ENCODE peak calls at places on chromosomes 7 and 10, in five cellular contexts. One of them, this sample, is unnamed.

GRCh38 chr7:6186578-6186977 is 85.8 kb downstream of the CYTH3 start:
- DNase-seq in brain microvascular endothelial cell: no peak
- DNase-seq in hepatocyte: no peak
- DNase-seq in BE2C: no peak
- DNase-seq in cardiac muscle cell: no peak
- DNase-seq in this sample: no peak

GRCh38 chr7:117117172-117117571 is 163.9 kb downstream of the ST7 start:
- DNase-seq in brain microvascular endothelial cell: no peak
- DNase-seq in hepatocyte: no peak
- DNase-seq in BE2C: no peak
- DNase-seq in cardiac muscle cell: no peak
- DNase-seq in this sample: no peak

GRCh38 chr10:60167056-60167455 is 222.6 kb downstream of the ANK3 start:
- DNase-seq in brain microvascular endothelial cell: no peak
- DNase-seq in hepatocyte: no peak
- DNase-seq in BE2C: no peak
- DNase-seq in cardiac muscle cell: no peak
- DNase-seq in this sample: no peak

GRCh38 chr10:109040622-109041021 is 882.7 kb downstream of the XPNPEP1 start:
- DNase-seq in brain microvascular endothelial cell: no peak
- DNase-seq in hepatocyte: no peak
- DNase-seq in BE2C: no peak
- DNase-seq in cardiac muscle cell: no peak
- DNase-seq in this sample: no peak

GRCh38 chr10:29512460-29512974 is 122.3 kb downstream of the SVIL start:
- DNase-seq in brain microvascular endothelial cell: no peak
- DNase-seq in hepatocyte: no peak
- DNase-seq in BE2C: no peak
- DNase-seq in cardiac muscle cell: no peak
- DNase-seq in this sample: no peak

GRCh38 chr7:131503639-131504038 is 52.8 kb downstream of the PODXL start:
- DNase-seq in brain microvascular endothelial cell: no peak
- DNase-seq in hepatocyte: no peak
- DNase-seq in BE2C: no peak
- DNase-seq in cardiac muscle cell: no peak
- DNase-seq in this sample: no peak

GRCh38 chr7:7119668-7120208 is 62.6 kb upstream of the C1GALT1 start:
- DNase-seq in brain microvascular endothelial cell: no peak
- DNase-seq in hepatocyte: no peak
- DNase-seq in BE2C: no peak
- DNase-seq in cardiac muscle cell: no peak
- DNase-seq in this sample: no peak

GRCh38 chr7:98217623-98218582 is 6.7 kb downstream of the BHLHA15 start:
- DNase-seq in brain microvascular endothelial cell: no peak
- DNase-seq in hepatocyte: no peak
- DNase-seq in BE2C: no peak
- DNase-seq in cardiac muscle cell: no peak
- DNase-seq in this sample: no peak

GRCh38 chr10:77328272-77328816 is 309.3 kb downstream of the KCNMA1 start:
- DNase-seq in brain microvascular endothelial cell: no peak
- DNase-seq in hepatocyte: peak; percentile 74
- DNase-seq in BE2C: no peak
- DNase-seq in cardiac muscle cell: peak; percentile 86
- DNase-seq in this sample: no peak

GRCh38 chr10:124290095-124290795 is 128.5 kb downstream of the OAT start:
- DNase-seq in brain microvascular endothelial cell: peak; percentile 65
- DNase-seq in hepatocyte: no peak
- DNase-seq in BE2C: no peak
- DNase-seq in cardiac muscle cell: no peak
- DNase-seq in this sample: peak; percentile 21

GRCh38 chr10:132148261-132149251 is 38.2 kb upstream of the DPYSL4 start:
- DNase-seq in brain microvascular endothelial cell: no peak
- DNase-seq in hepatocyte: no peak
- DNase-seq in BE2C: peak; percentile 3
- DNase-seq in cardiac muscle cell: no peak
- DNase-seq in this sample: no peak

GRCh38 chr10:72092987-72093386 is 4.6 kb upstream of the SPOCK2 start:
- DNase-seq in brain microvascular endothelial cell: no peak
- DNase-seq in hepatocyte: no peak
- DNase-seq in BE2C: no peak
- DNase-seq in cardiac muscle cell: no peak
- DNase-seq in this sample: no peak

GRCh38 chr10:97687785-97688781 is 1.0 kb upstream of the AVPI1 start:
- DNase-seq in brain microvascular endothelial cell: peak; percentile 56
- DNase-seq in hepatocyte: no peak
- DNase-seq in BE2C: no peak
- DNase-seq in cardiac muscle cell: no peak
- DNase-seq in this sample: peak; percentile 59

GRCh38 chr7:144517762-144518161 is 114.3 kb upstream of the NOBOX start:
- DNase-seq in brain microvascular endothelial cell: no peak
- DNase-seq in hepatocyte: no peak
- DNase-seq in BE2C: no peak
- DNase-seq in cardiac muscle cell: no peak
- DNase-seq in this sample: no peak

GRCh38 chr10:122282253-122282671 is 11.2 kb downstream of the BTBD16 start:
- DNase-seq in brain microvascular endothelial cell: peak; percentile 34
- DNase-seq in hepatocyte: no peak
- DNase-seq in BE2C: no peak
- DNase-seq in cardiac muscle cell: no peak
- DNase-seq in this sample: no peak

GRCh38 chr7:94303736-94304135 is 91.0 kb upstream of the COL1A2 start:
- DNase-seq in brain microvascular endothelial cell: peak; percentile 68
- DNase-seq in hepatocyte: peak; percentile 79
- DNase-seq in BE2C: no peak
- DNase-seq in cardiac muscle cell: peak; percentile 23
- DNase-seq in this sample: peak; percentile 34

GRCh38 chr10:118832242-118832651 is 77.5 kb upstream of the CACUL1 start:
- DNase-seq in brain microvascular endothelial cell: no peak
- DNase-seq in hepatocyte: no peak
- DNase-seq in BE2C: peak; percentile 87
- DNase-seq in cardiac muscle cell: no peak
- DNase-seq in this sample: no peak

GRCh38 chr7:41272664-41273063 is 430.2 kb downstream of the INHBA start:
- DNase-seq in brain microvascular endothelial cell: no peak
- DNase-seq in hepatocyte: no peak
- DNase-seq in BE2C: no peak
- DNase-seq in cardiac muscle cell: no peak
- DNase-seq in this sample: no peak

GRCh38 chr10:48655426-48656240 is 29.0 kb upstream of the WDFY4 start:
- DNase-seq in brain microvascular endothelial cell: peak; percentile 32
- DNase-seq in hepatocyte: peak; percentile 26
- DNase-seq in BE2C: peak; percentile 43
- DNase-seq in cardiac muscle cell: no peak
- DNase-seq in this sample: no peak

GRCh38 chr7:95676691-95677090 is 80.4 kb upstream of the PDK4 start:
- DNase-seq in brain microvascular endothelial cell: no peak
- DNase-seq in hepatocyte: no peak
- DNase-seq in BE2C: no peak
- DNase-seq in cardiac muscle cell: no peak
- DNase-seq in this sample: no peak

GRCh38 chr7:129525225-129525862 is 23.0 kb downstream of the SMKR1 start:
- DNase-seq in brain microvascular endothelial cell: no peak
- DNase-seq in hepatocyte: no peak
- DNase-seq in BE2C: no peak
- DNase-seq in cardiac muscle cell: no peak
- DNase-seq in this sample: no peak

GRCh38 chr7:129950191-129950940 is 2.4 kb downstream of the UBE2H start:
- DNase-seq in brain microvascular endothelial cell: peak; percentile 21
- DNase-seq in hepatocyte: no peak
- DNase-seq in BE2C: no peak
- DNase-seq in cardiac muscle cell: peak; percentile 13
- DNase-seq in this sample: no peak

GRCh38 chr10:29239569-29240472 is 49.0 kb upstream of the LYZL1 start:
- DNase-seq in brain microvascular endothelial cell: peak; percentile 31
- DNase-seq in hepatocyte: peak; percentile 39
- DNase-seq in BE2C: peak; percentile 64
- DNase-seq in cardiac muscle cell: peak; percentile 51
- DNase-seq in this sample: no peak

GRCh38 chr7:404782-405488 is 114.7 kb downstream of the PDGFA start:
- DNase-seq in brain microvascular endothelial cell: no peak
- DNase-seq in hepatocyte: no peak
- DNase-seq in BE2C: no peak
- DNase-seq in cardiac muscle cell: no peak
- DNase-seq in this sample: no peak
- H3K36me3 ChIP-seq in brain microvascular endothelial cell: no peaks in the 10 kb centered on the region
- H3K36me3 ChIP-seq in hepatocyte: no peaks in the 10 kb centered on the region
- H3K36me3 ChIP-seq in BE2C: no peaks in the 10 kb centered on the region
- H3K36me3 ChIP-seq in cardiac muscle cell: no peaks in the 10 kb centered on the region
- H3K36me3 ChIP-seq in this sample: no peaks in the 10 kb centered on the region

GRCh38 chr7:136104269-136104603 is 127.1 kb upstream of the MTPN start:
- DNase-seq in brain microvascular endothelial cell: no peak
- DNase-seq in hepatocyte: no peak
- DNase-seq in BE2C: no peak
- DNase-seq in cardiac muscle cell: no peak
- DNase-seq in this sample: no peak
- TF ChIP-seq CTCF in brain microvascular endothelial cell: no peak
- TF ChIP-seq CTCF in hepatocyte: no peak
- TF ChIP-seq CTCF in BE2C: no peak
- TF ChIP-seq CTCF in cardiac muscle cell: no peak
- TF ChIP-seq CTCF in this sample: no peak

DNA sequence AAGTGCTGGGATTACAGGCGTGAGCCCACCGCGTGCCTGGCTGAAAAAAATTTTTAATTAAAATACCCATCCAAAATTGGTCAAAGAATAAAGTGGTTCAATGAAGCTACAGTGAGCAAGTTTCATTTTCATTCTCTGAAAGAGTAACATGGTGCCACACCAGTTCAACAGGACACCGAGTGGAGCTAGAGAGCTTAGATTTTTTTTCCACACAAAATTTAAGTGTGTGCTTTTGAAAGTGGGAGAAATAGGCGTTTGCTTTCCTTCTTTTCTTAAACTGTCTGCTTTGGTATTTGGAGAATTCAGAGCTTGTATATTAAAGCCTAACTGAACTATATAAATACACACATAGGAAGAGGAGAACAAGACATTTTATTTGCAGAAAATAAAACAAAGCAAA is 43.4 kb downstream of the BPGM start:
- DNase-seq in brain microvascular endothelial cell: peak; percentile 64
- DNase-seq in hepatocyte: peak; percentile 72
- DNase-seq in BE2C: no peak
- DNase-seq in cardiac muscle cell: peak; percentile 46
- DNase-seq in this sample: no peak
- H3K4me3 ChIP-seq in brain microvascular endothelial cell: no peak overlapping the region
- H3K4me3 ChIP-seq in hepatocyte: no peak overlapping the region
- H3K4me3 ChIP-seq in BE2C: no peak overlapping the region
- H3K4me3 ChIP-seq in cardiac muscle cell: no peak overlapping the region
- H3K4me3 ChIP-seq in this sample: no peak overlapping the region

GRCh38 chr7:54995166-54995565 is 23.7 kb upstream of the EGFR start:
- DNase-seq in brain microvascular endothelial cell: no peak
- DNase-seq in hepatocyte: no peak
- DNase-seq in BE2C: no peak
- DNase-seq in cardiac muscle cell: no peak
- DNase-seq in this sample: no peak
- H3K36me3 ChIP-seq in brain microvascular endothelial cell: no peaks in the 10 kb centered on the region
- H3K36me3 ChIP-seq in hepatocyte: no peaks in the 10 kb centered on the region
- H3K36me3 ChIP-seq in BE2C: no peaks in the 10 kb centered on the region
- H3K36me3 ChIP-seq in cardiac muscle cell: no peaks in the 10 kb centered on the region
- H3K36me3 ChIP-seq in this sample: no peaks in the 10 kb centered on the region

GRCh38 chr7:142300689-142301088 is 42.8 kb upstream of the PRSS58 start:
- DNase-seq in brain microvascular endothelial cell: no peak
- DNase-seq in hepatocyte: no peak
- DNase-seq in BE2C: no peak
- DNase-seq in cardiac muscle cell: no peak
- DNase-seq in this sample: no peak
- TF ChIP-seq CTCF in brain microvascular endothelial cell: peak; percentile 50
- TF ChIP-seq CTCF in hepatocyte: peak; percentile 8
- TF ChIP-seq CTCF in BE2C: peak; percentile 22
- TF ChIP-seq CTCF in cardiac muscle cell: peak; percentile 5
- TF ChIP-seq CTCF in this sample: no peak

GRCh38 chr10:91883549-91884542 is 25.4 kb downstream of the FGFBP3 start:
- DNase-seq in brain microvascular endothelial cell: peak; percentile 56
- DNase-seq in hepatocyte: peak; percentile 69
- DNase-seq in BE2C: no peak
- DNase-seq in cardiac muscle cell: peak; percentile 48
- DNase-seq in this sample: no peak
- H3K4me3 ChIP-seq in brain microvascular endothelial cell: peak overlapping the region; percentile 22
- H3K4me3 ChIP-seq in hepatocyte: no peak overlapping the region
- H3K4me3 ChIP-seq in BE2C: peak overlapping the region; percentile 9
- H3K4me3 ChIP-seq in cardiac muscle cell: no peak overlapping the region
- H3K4me3 ChIP-seq in this sample: no peak overlapping the region

GRCh38 chr7:43876266-43876665 is 6.9 kb upstream of the MRPS24 start:
- DNase-seq in brain microvascular endothelial cell: no peak
- DNase-seq in hepatocyte: no peak
- DNase-seq in BE2C: no peak
- DNase-seq in cardiac muscle cell: no peak
- DNase-seq in this sample: no peak
- H3K36me3 ChIP-seq in brain microvascular endothelial cell: peaks cover 28% of the 10 kb centered on the region
- H3K36me3 ChIP-seq in hepatocyte: no peaks in the 10 kb centered on the region
- H3K36me3 ChIP-seq in BE2C: peaks cover 52% of the 10 kb centered on the region
- H3K36me3 ChIP-seq in cardiac muscle cell: peaks cover 13% of the 10 kb centered on the region
- H3K36me3 ChIP-seq in this sample: peaks cover 25% of the 10 kb centered on the region

DNA sequence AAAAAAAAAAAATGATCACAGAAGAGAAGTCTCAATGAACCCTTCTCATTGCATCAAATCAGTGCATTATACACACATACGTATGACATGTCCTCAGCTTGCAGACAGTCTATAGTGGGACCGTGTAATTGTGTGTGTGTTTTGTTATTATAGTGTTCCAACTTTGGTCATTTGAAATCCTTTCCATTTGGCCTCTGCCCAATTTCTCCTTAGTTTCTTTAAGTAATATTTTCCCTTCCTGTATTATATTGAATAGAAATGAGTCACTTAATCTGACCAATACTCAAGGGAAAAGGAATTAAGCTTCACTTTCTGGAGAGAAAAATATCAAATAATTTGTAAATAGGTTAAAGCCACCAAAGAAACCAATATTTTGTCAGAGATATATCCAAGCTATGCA is 415.5 kb upstream of the SORCS1 start:
- DNase-seq in brain microvascular endothelial cell: no peak
- DNase-seq in hepatocyte: no peak
- DNase-seq in BE2C: no peak
- DNase-seq in cardiac muscle cell: no peak
- DNase-seq in this sample: no peak
- TF ChIP-seq CTCF in brain microvascular endothelial cell: no peak
- TF ChIP-seq CTCF in hepatocyte: no peak
- TF ChIP-seq CTCF in BE2C: no peak
- TF ChIP-seq CTCF in cardiac muscle cell: no peak
- TF ChIP-seq CTCF in this sample: no peak

GRCh38 chr10:127934383-127934782 is 27.5 kb downstream of the PTPRE start:
- DNase-seq in brain microvascular endothelial cell: no peak
- DNase-seq in hepatocyte: no peak
- DNase-seq in BE2C: no peak
- DNase-seq in cardiac muscle cell: no peak
- DNase-seq in this sample: no peak
- H3K4me3 ChIP-seq in brain microvascular endothelial cell: no peak overlapping the region
- H3K4me3 ChIP-seq in hepatocyte: no peak overlapping the region
- H3K4me3 ChIP-seq in BE2C: no peak overlapping the region
- H3K4me3 ChIP-seq in cardiac muscle cell: no peak overlapping the region
- H3K4me3 ChIP-seq in this sample: no peak overlapping the region

GRCh38 chr10:18608581-18608980 is 42.8 kb downstream of the NSUN6 start:
- DNase-seq in brain microvascular endothelial cell: no peak
- DNase-seq in hepatocyte: no peak
- DNase-seq in BE2C: no peak
- DNase-seq in cardiac muscle cell: no peak
- DNase-seq in this sample: no peak

GRCh38 chr10:18607979-18608378 is 43.4 kb downstream of the NSUN6 start:
- DNase-seq in brain microvascular endothelial cell: no peak
- DNase-seq in hepatocyte: no peak
- DNase-seq in BE2C: no peak
- DNase-seq in cardiac muscle cell: no peak
- DNase-seq in this sample: no peak

GRCh38 chr10:18607503-18607902 is 43.9 kb downstream of the NSUN6 start:
- DNase-seq in brain microvascular endothelial cell: peak; percentile 91
- DNase-seq in hepatocyte: peak; percentile 71
- DNase-seq in BE2C: peak; percentile 78
- DNase-seq in cardiac muscle cell: peak; percentile 56
- DNase-seq in this sample: no peak

GRCh38 chr10:18610517-18610916 is 40.9 kb downstream of the NSUN6 start:
- DNase-seq in brain microvascular endothelial cell: peak; percentile 93
- DNase-seq in hepatocyte: peak; percentile 82
- DNase-seq in BE2C: peak; percentile 19
- DNase-seq in cardiac muscle cell: no peak
- DNase-seq in this sample: no peak

GRCh38 chr10:18611168-18611567 is 40.2 kb downstream of the NSUN6 start:
- DNase-seq in brain microvascular endothelial cell: no peak
- DNase-seq in hepatocyte: no peak
- DNase-seq in BE2C: no peak
- DNase-seq in cardiac muscle cell: no peak
- DNase-seq in this sample: no peak
- H3K36me3 ChIP-seq in brain microvascular endothelial cell: no peaks in the 10 kb centered on the region
- H3K36me3 ChIP-seq in hepatocyte: no peaks in the 10 kb centered on the region
- H3K36me3 ChIP-seq in BE2C: no peaks in the 10 kb centered on the region
- H3K36me3 ChIP-seq in cardiac muscle cell: peaks cover 6% of the 10 kb centered on the region
- H3K36me3 ChIP-seq in this sample: no peaks in the 10 kb centered on the region

This sample was measured in BJ.